ENCODE peak calls at places on chromosomes 16 and 17, in nine cellular contexts. One of them, this sample, is unnamed. For H3K4me1 and H3K9me3, the result is how much of the 10 kb centered on the place peaks cover.

GRCh38 chr16:56611281-56611833 is 3.0 kb downstream of the MT2A start:
- DNase-seq in CD8-positive, alpha-beta memory T cell: no peak
- DNase-seq in effector memory CD4-positive, alpha-beta T cell: no peak
- DNase-seq in fibroblast of lung: peak
- DNase-seq in CD4-positive, alpha-beta memory T cell: no peak
- DNase-seq in cardiac muscle cell: no peak
- DNase-seq in endothelial cell of umbilical vein: peak
- DNase-seq in IMR-90: peak
- DNase-seq in mammary epithelial cell: no peak
- DNase-seq in this sample: no peak

GRCh38 chr17:83193336-83194188 is 114.2 kb downstream of the METRNL start:
- DNase-seq in CD8-positive, alpha-beta memory T cell: peak
- DNase-seq in effector memory CD4-positive, alpha-beta T cell: no peak
- DNase-seq in fibroblast of lung: no peak
- DNase-seq in CD4-positive, alpha-beta memory T cell: no peak
- DNase-seq in cardiac muscle cell: no peak
- DNase-seq in endothelial cell of umbilical vein: no peak
- DNase-seq in IMR-90: no peak
- DNase-seq in mammary epithelial cell: peak
- DNase-seq in this sample: no peak

GRCh38 chr17:81200695-81201580 is 21.8 kb downstream of the CEP131 start:
- DNase-seq in CD8-positive, alpha-beta memory T cell: no peak
- DNase-seq in effector memory CD4-positive, alpha-beta T cell: no peak
- DNase-seq in fibroblast of lung: peak
- DNase-seq in CD4-positive, alpha-beta memory T cell: peak
- DNase-seq in cardiac muscle cell: peak
- DNase-seq in endothelial cell of umbilical vein: peak
- DNase-seq in IMR-90: peak
- DNase-seq in mammary epithelial cell: peak
- DNase-seq in this sample: peak

GRCh38 chr16:57626420-57627170 is 1.8 kb upstream of the ADGRG1 start:
- DNase-seq in CD8-positive, alpha-beta memory T cell: no peak
- DNase-seq in effector memory CD4-positive, alpha-beta T cell: no peak
- DNase-seq in fibroblast of lung: no peak
- DNase-seq in CD4-positive, alpha-beta memory T cell: no peak
- DNase-seq in cardiac muscle cell: no peak
- DNase-seq in endothelial cell of umbilical vein: no peak
- DNase-seq in IMR-90: no peak
- DNase-seq in mammary epithelial cell: no peak
- DNase-seq in this sample: no peak

GRCh38 chr17:79213305-79213704 is 138.7 kb downstream of the ENGASE start:
- DNase-seq in CD8-positive, alpha-beta memory T cell: no peak
- DNase-seq in effector memory CD4-positive, alpha-beta T cell: no peak
- DNase-seq in fibroblast of lung: no peak
- DNase-seq in CD4-positive, alpha-beta memory T cell: no peak
- DNase-seq in cardiac muscle cell: no peak
- DNase-seq in endothelial cell of umbilical vein: no peak
- DNase-seq in IMR-90: no peak
- DNase-seq in mammary epithelial cell: no peak
- DNase-seq in this sample: no peak

GRCh38 chr16:66580605-66581209 is 1.4 kb downstream of the CMTM2 start:
- DNase-seq in CD8-positive, alpha-beta memory T cell: no peak
- DNase-seq in effector memory CD4-positive, alpha-beta T cell: no peak
- DNase-seq in fibroblast of lung: peak
- DNase-seq in CD4-positive, alpha-beta memory T cell: no peak
- DNase-seq in cardiac muscle cell: peak
- DNase-seq in endothelial cell of umbilical vein: no peak
- DNase-seq in IMR-90: peak
- DNase-seq in mammary epithelial cell: peak
- DNase-seq in this sample: no peak

GRCh38 chr16:15773964-15774363 is 82.9 kb downstream of the MYH11 start:
- DNase-seq in CD8-positive, alpha-beta memory T cell: no peak
- DNase-seq in effector memory CD4-positive, alpha-beta T cell: no peak
- DNase-seq in fibroblast of lung: no peak
- DNase-seq in CD4-positive, alpha-beta memory T cell: no peak
- DNase-seq in cardiac muscle cell: no peak
- DNase-seq in endothelial cell of umbilical vein: no peak
- DNase-seq in IMR-90: no peak
- DNase-seq in mammary epithelial cell: no peak
- DNase-seq in this sample: no peak

GRCh38 chr17:34255381-34255732 is 272 bp downstream of the CCL2 start:
- DNase-seq in CD8-positive, alpha-beta memory T cell: no peak
- DNase-seq in effector memory CD4-positive, alpha-beta T cell: no peak
- DNase-seq in fibroblast of lung: no peak
- DNase-seq in CD4-positive, alpha-beta memory T cell: no peak
- DNase-seq in cardiac muscle cell: no peak
- DNase-seq in endothelial cell of umbilical vein: no peak
- DNase-seq in IMR-90: no peak
- DNase-seq in mammary epithelial cell: no peak
- DNase-seq in this sample: no peak

GRCh38 chr17:70945386-70945785 is 776.1 kb downstream of the KCNJ2 start:
- DNase-seq in CD8-positive, alpha-beta memory T cell: no peak
- DNase-seq in effector memory CD4-positive, alpha-beta T cell: no peak
- DNase-seq in fibroblast of lung: no peak
- DNase-seq in CD4-positive, alpha-beta memory T cell: no peak
- DNase-seq in cardiac muscle cell: peak
- DNase-seq in endothelial cell of umbilical vein: no peak
- DNase-seq in IMR-90: no peak
- DNase-seq in mammary epithelial cell: no peak
- DNase-seq in this sample: no peak

GRCh38 chr17:9401434-9401833 is 174.2 kb downstream of the STX8 start:
- DNase-seq in CD8-positive, alpha-beta memory T cell: no peak
- DNase-seq in effector memory CD4-positive, alpha-beta T cell: no peak
- DNase-seq in fibroblast of lung: no peak
- DNase-seq in CD4-positive, alpha-beta memory T cell: no peak
- DNase-seq in cardiac muscle cell: peak
- DNase-seq in endothelial cell of umbilical vein: no peak
- DNase-seq in IMR-90: peak
- DNase-seq in mammary epithelial cell: peak
- DNase-seq in this sample: no peak

GRCh38 chr16:90077757-90078593 is 844 bp upstream of the PRDM7 start:
- DNase-seq in CD8-positive, alpha-beta memory T cell: peak
- DNase-seq in effector memory CD4-positive, alpha-beta T cell: no peak
- DNase-seq in fibroblast of lung: peak
- DNase-seq in CD4-positive, alpha-beta memory T cell: peak
- DNase-seq in cardiac muscle cell: peak
- DNase-seq in endothelial cell of umbilical vein: peak
- DNase-seq in IMR-90: peak
- DNase-seq in mammary epithelial cell: no peak
- DNase-seq in this sample: peak

GRCh38 chr16:2974319-2975056 is 5.3 kb downstream of the PAQR4 start:
- DNase-seq in CD8-positive, alpha-beta memory T cell: no peak
- DNase-seq in effector memory CD4-positive, alpha-beta T cell: no peak
- DNase-seq in fibroblast of lung: no peak
- DNase-seq in CD4-positive, alpha-beta memory T cell: no peak
- DNase-seq in cardiac muscle cell: no peak
- DNase-seq in endothelial cell of umbilical vein: no peak
- DNase-seq in IMR-90: no peak
- DNase-seq in mammary epithelial cell: peak
- DNase-seq in this sample: no peak

GRCh38 chr16:58582971-58583765 is 46.5 kb downstream of the CNOT1 start:
- DNase-seq in CD8-positive, alpha-beta memory T cell: no peak
- DNase-seq in effector memory CD4-positive, alpha-beta T cell: no peak
- DNase-seq in fibroblast of lung: no peak
- DNase-seq in CD4-positive, alpha-beta memory T cell: no peak
- DNase-seq in cardiac muscle cell: no peak
- DNase-seq in endothelial cell of umbilical vein: peak
- DNase-seq in IMR-90: no peak
- DNase-seq in mammary epithelial cell: no peak
- DNase-seq in this sample: no peak

GRCh38 chr16:89143201-89143741 is 28.3 kb upstream of the CDH15 start:
- DNase-seq in CD8-positive, alpha-beta memory T cell: peak
- DNase-seq in effector memory CD4-positive, alpha-beta T cell: no peak
- DNase-seq in fibroblast of lung: no peak
- DNase-seq in CD4-positive, alpha-beta memory T cell: no peak
- DNase-seq in cardiac muscle cell: no peak
- DNase-seq in endothelial cell of umbilical vein: no peak
- DNase-seq in IMR-90: no peak
- DNase-seq in mammary epithelial cell: no peak
- DNase-seq in this sample: no peak

GRCh38 chr17:1709403-1709891 is 730 bp downstream of the TLCD2 start:
- DNase-seq in CD8-positive, alpha-beta memory T cell: no peak
- DNase-seq in effector memory CD4-positive, alpha-beta T cell: no peak
- DNase-seq in fibroblast of lung: no peak
- DNase-seq in CD4-positive, alpha-beta memory T cell: no peak
- DNase-seq in cardiac muscle cell: no peak
- DNase-seq in endothelial cell of umbilical vein: no peak
- DNase-seq in IMR-90: no peak
- DNase-seq in mammary epithelial cell: no peak
- DNase-seq in this sample: no peak

GRCh38 chr17:63573634-63574033 is 23.4 kb downstream of the DCAF7 start:
- DNase-seq in CD8-positive, alpha-beta memory T cell: no peak
- DNase-seq in effector memory CD4-positive, alpha-beta T cell: no peak
- DNase-seq in fibroblast of lung: no peak
- DNase-seq in CD4-positive, alpha-beta memory T cell: no peak
- DNase-seq in cardiac muscle cell: no peak
- DNase-seq in endothelial cell of umbilical vein: no peak
- DNase-seq in IMR-90: no peak
- DNase-seq in mammary epithelial cell: no peak
- DNase-seq in this sample: no peak

GRCh38 chr17:58400826-58401225 is 16.5 kb downstream of the RNF43 start:
- DNase-seq in CD8-positive, alpha-beta memory T cell: no peak
- DNase-seq in effector memory CD4-positive, alpha-beta T cell: no peak
- DNase-seq in fibroblast of lung: no peak
- DNase-seq in CD4-positive, alpha-beta memory T cell: no peak
- DNase-seq in cardiac muscle cell: no peak
- DNase-seq in endothelial cell of umbilical vein: no peak
- DNase-seq in IMR-90: no peak
- DNase-seq in mammary epithelial cell: no peak
- DNase-seq in this sample: no peak

GRCh38 chr16:1397779-1398178 is 16.7 kb downstream of the UNKL start:
- DNase-seq in CD8-positive, alpha-beta memory T cell: no peak
- DNase-seq in effector memory CD4-positive, alpha-beta T cell: no peak
- DNase-seq in fibroblast of lung: no peak
- DNase-seq in CD4-positive, alpha-beta memory T cell: no peak
- DNase-seq in cardiac muscle cell: no peak
- DNase-seq in endothelial cell of umbilical vein: no peak
- DNase-seq in IMR-90: no peak
- DNase-seq in mammary epithelial cell: no peak
- DNase-seq in this sample: no peak

GRCh38 chr16:82748026-82748425 is 121.3 kb downstream of the CDH13 start:
- DNase-seq in CD8-positive, alpha-beta memory T cell: no peak
- DNase-seq in effector memory CD4-positive, alpha-beta T cell: no peak
- DNase-seq in fibroblast of lung: peak
- DNase-seq in CD4-positive, alpha-beta memory T cell: no peak
- DNase-seq in cardiac muscle cell: no peak
- DNase-seq in endothelial cell of umbilical vein: peak
- DNase-seq in IMR-90: peak
- DNase-seq in mammary epithelial cell: peak
- DNase-seq in this sample: no peak

GRCh38 chr17:59406808-59407381 is 75.4 kb downstream of the YPEL2 start:
- DNase-seq in CD8-positive, alpha-beta memory T cell: no peak
- DNase-seq in effector memory CD4-positive, alpha-beta T cell: no peak
- DNase-seq in fibroblast of lung: peak
- DNase-seq in CD4-positive, alpha-beta memory T cell: no peak
- DNase-seq in cardiac muscle cell: no peak
- DNase-seq in endothelial cell of umbilical vein: no peak
- DNase-seq in IMR-90: peak
- DNase-seq in mammary epithelial cell: no peak
- DNase-seq in this sample: no peak

GRCh38 chr16:72715267-72715666 is 332.7 kb downstream of the ZFHX3 start:
- DNase-seq in CD8-positive, alpha-beta memory T cell: no peak
- DNase-seq in effector memory CD4-positive, alpha-beta T cell: no peak
- DNase-seq in fibroblast of lung: peak
- DNase-seq in CD4-positive, alpha-beta memory T cell: no peak
- DNase-seq in cardiac muscle cell: no peak
- DNase-seq in endothelial cell of umbilical vein: no peak
- DNase-seq in IMR-90: peak
- DNase-seq in mammary epithelial cell: peak
- DNase-seq in this sample: no peak

GRCh38 chr17:47955497-47956461 is 1.9 kb downstream of the PRR15L start:
- DNase-seq in CD8-positive, alpha-beta memory T cell: peak
- DNase-seq in effector memory CD4-positive, alpha-beta T cell: no peak
- DNase-seq in fibroblast of lung: no peak
- DNase-seq in CD4-positive, alpha-beta memory T cell: no peak
- DNase-seq in cardiac muscle cell: no peak
- DNase-seq in endothelial cell of umbilical vein: no peak
- DNase-seq in IMR-90: no peak
- DNase-seq in mammary epithelial cell: peak
- DNase-seq in this sample: no peak
- H3K4me1 ChIP-seq in CD8-positive, alpha-beta memory T cell: under half
- H3K4me1 ChIP-seq in effector memory CD4-positive, alpha-beta T cell: under half
- H3K4me1 ChIP-seq in fibroblast of lung: under half
- H3K4me1 ChIP-seq in CD4-positive, alpha-beta memory T cell: under half
- H3K4me1 ChIP-seq in cardiac muscle cell: under half
- H3K4me1 ChIP-seq in endothelial cell of umbilical vein: under half
- H3K4me1 ChIP-seq in IMR-90: under half
- H3K4me1 ChIP-seq in mammary epithelial cell: under half
- H3K4me1 ChIP-seq in this sample: under half

GRCh38 chr16:54284931-54285413 is 1.6 kb downstream of the IRX3 start:
- DNase-seq in CD8-positive, alpha-beta memory T cell: no peak
- DNase-seq in effector memory CD4-positive, alpha-beta T cell: no peak
- DNase-seq in fibroblast of lung: no peak
- DNase-seq in CD4-positive, alpha-beta memory T cell: no peak
- DNase-seq in cardiac muscle cell: peak
- DNase-seq in endothelial cell of umbilical vein: no peak
- DNase-seq in IMR-90: no peak
- DNase-seq in mammary epithelial cell: peak
- DNase-seq in this sample: no peak
- H3K27ac ChIP-seq in CD8-positive, alpha-beta memory T cell: no peak
- H3K27ac ChIP-seq in effector memory CD4-positive, alpha-beta T cell: no peak
- H3K27ac ChIP-seq in fibroblast of lung: no peak
- H3K27ac ChIP-seq in CD4-positive, alpha-beta memory T cell: no peak
- H3K27ac ChIP-seq in cardiac muscle cell: peak
- H3K27ac ChIP-seq in endothelial cell of umbilical vein: no peak
- H3K27ac ChIP-seq in IMR-90: no peak
- H3K27ac ChIP-seq in mammary epithelial cell: peak
- H3K27ac ChIP-seq in this sample: no peak

GRCh38 chr17:22203208-22203715 is 510.9 kb downstream of the KCNJ18 start:
- DNase-seq in CD8-positive, alpha-beta memory T cell: no peak
- DNase-seq in effector memory CD4-positive, alpha-beta T cell: no peak
- DNase-seq in fibroblast of lung: no peak
- DNase-seq in CD4-positive, alpha-beta memory T cell: no peak
- DNase-seq in cardiac muscle cell: no peak
- DNase-seq in endothelial cell of umbilical vein: no peak
- DNase-seq in IMR-90: no peak
- DNase-seq in mammary epithelial cell: no peak
- DNase-seq in this sample: no peak

DNA sequence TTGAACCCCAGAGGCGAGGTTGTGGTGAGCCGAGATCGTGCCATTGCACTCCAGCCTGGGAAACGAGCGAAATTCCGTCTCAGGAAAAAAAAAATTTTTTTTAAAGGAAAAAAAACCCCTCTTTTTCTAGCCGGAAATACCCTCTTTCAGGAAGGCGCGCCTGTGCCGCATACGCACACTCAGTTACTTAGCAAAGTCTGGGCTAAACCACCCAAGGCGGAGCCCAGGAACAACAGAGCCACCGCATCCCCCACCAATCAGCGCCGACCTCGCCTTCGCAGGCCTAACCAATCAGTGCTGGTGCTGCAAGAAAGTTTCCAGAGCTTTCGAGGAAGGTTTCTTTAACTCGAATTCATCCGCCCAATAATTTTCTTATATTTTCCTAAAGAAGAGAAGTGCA is 510.4 kb downstream of the KCNJ18 start:
- DNase-seq in CD8-positive, alpha-beta memory T cell: no peak
- DNase-seq in effector memory CD4-positive, alpha-beta T cell: no peak
- DNase-seq in fibroblast of lung: no peak
- DNase-seq in CD4-positive, alpha-beta memory T cell: no peak
- DNase-seq in cardiac muscle cell: no peak
- DNase-seq in endothelial cell of umbilical vein: no peak
- DNase-seq in IMR-90: no peak
- DNase-seq in mammary epithelial cell: no peak
- DNase-seq in this sample: no peak
- H3K9me3 ChIP-seq in CD8-positive, alpha-beta memory T cell: under half
- H3K9me3 ChIP-seq in effector memory CD4-positive, alpha-beta T cell: under half
- H3K9me3 ChIP-seq in fibroblast of lung: under half
- H3K9me3 ChIP-seq in CD4-positive, alpha-beta memory T cell: under half
- H3K9me3 ChIP-seq in cardiac muscle cell: under half
- H3K9me3 ChIP-seq in endothelial cell of umbilical vein: under half
- H3K9me3 ChIP-seq in IMR-90: under half
- H3K9me3 ChIP-seq in mammary epithelial cell: under half
- H3K9me3 ChIP-seq in this sample: under half

GRCh38 chr17:17789828-17790672 is 46.7 kb downstream of the SREBF1 start:
- DNase-seq in CD8-positive, alpha-beta memory T cell: no peak
- DNase-seq in effector memory CD4-positive, alpha-beta T cell: no peak
- DNase-seq in fibroblast of lung: no peak
- DNase-seq in CD4-positive, alpha-beta memory T cell: no peak
- DNase-seq in cardiac muscle cell: no peak
- DNase-seq in endothelial cell of umbilical vein: no peak
- DNase-seq in IMR-90: no peak
- DNase-seq in mammary epithelial cell: no peak
- DNase-seq in this sample: no peak
- H3K4me1 ChIP-seq in CD8-positive, alpha-beta memory T cell: under half
- H3K4me1 ChIP-seq in effector memory CD4-positive, alpha-beta T cell: under half
- H3K4me1 ChIP-seq in fibroblast of lung: under half
- H3K4me1 ChIP-seq in CD4-positive, alpha-beta memory T cell: under half
- H3K4me1 ChIP-seq in cardiac muscle cell: under half
- H3K4me1 ChIP-seq in endothelial cell of umbilical vein: under half
- H3K4me1 ChIP-seq in IMR-90: under half
- H3K4me1 ChIP-seq in mammary epithelial cell: under half
- H3K4me1 ChIP-seq in this sample: under half